ENCODE peak calls at places on chromosomes 16 and 17, in four cellular contexts. V, L, P and C are unnamed samples.

GRCh38 chr16:71368958-71369357 is 10.4 kb downstream of the CALB2 start:
- DNase-seq in P (no peak), L (no peak), V (no peak), C (no peak)

GRCh38 chr16:86142801-86143236 is 243.9 kb downstream of the IRF8 start:
- DNase-seq in P (no peak), L (no peak), V (no peak), C (no peak)

GRCh38 chr16:86334062-86334461 is 176.3 kb upstream of the FOXF1 start:
- DNase-seq in P (no peak), L (no peak), V (no peak), C (no peak)

GRCh38 chr17:30429155-30429554 is 48.1 kb upstream of the GOSR1 start:
- DNase-seq in L (no peak), V (no peak), P (no peak), C (no peak)

GRCh38 chr16:759110-759910 is 1.2 kb upstream of the MSLN start:
- DNase-seq in P (no peak), L (no peak), V (no peak), C (no peak)

GRCh38 chr16:85167589-85168537 is 55.6 kb upstream of the CIBAR2 start:
- DNase-seq in V (no peak), P (no peak), L (no peak), C (no peak)

GRCh38 chr17:28392491-28392890 is 13.5 kb downstream of the SLC46A1 start:
- DNase-seq in P (no peak), L (no peak), V (no peak), C (no peak)

GRCh38 chr16:65069090-65069489 is 52.8 kb downstream of the CDH11 start:
- DNase-seq in V (no peak), P (no peak), L (no peak), C (no peak)